ENCODE peak calls at places on chromosomes 13 and 19, in nine cellular contexts. One of them, this sample, is unnamed.

GRCh38 chr19:4108767-4109625 is 14.9 kb downstream of the MAP2K2 start:
- DNase-seq in fibroblast of the conjunctiva: no peak
- DNase-seq in ovary: no peak
- DNase-seq in EL: no peak
- DNase-seq in GM12891: peak; percentile 75
- DNase-seq in GM12865: peak; percentile 92
- DNase-seq in activated T-cell treated with anti-CD3 and anti-CD28 coated beads, Interleukin-2, amount 50 U/mL, for 72 hours: peak; percentile 49
- DNase-seq in BJ: no peak
- DNase-seq in activated CD8-positive, alpha-beta T cell treated with anti-CD3 and anti-CD28 coated beads, Interleukin-2, amount 10 ng/mL, durations not matched to agents 7 days and 5 days: peak; percentile 93
- DNase-seq in this sample: peak; percentile 54

GRCh38 chr13:97134364-97135095 is 87.6 kb upstream of the MBNL2 start:
- DNase-seq in fibroblast of the conjunctiva: no peak
- DNase-seq in ovary: no peak
- DNase-seq in EL: peak; percentile 29
- DNase-seq in GM12891: no peak
- DNase-seq in GM12865: no peak
- DNase-seq in activated T-cell treated with anti-CD3 and anti-CD28 coated beads, Interleukin-2, amount 50 U/mL, for 72 hours: no peak
- DNase-seq in BJ: no peak
- DNase-seq in activated CD8-positive, alpha-beta T cell treated with anti-CD3 and anti-CD28 coated beads, Interleukin-2, amount 10 ng/mL, durations not matched to agents 7 days and 5 days: no peak
- DNase-seq in this sample: no peak

GRCh38 chr19:51480590-51480989 is 2.3 kb downstream of the CEACAM18 start:
- DNase-seq in fibroblast of the conjunctiva: no peak
- DNase-seq in ovary: no peak
- DNase-seq in EL: peak; percentile 7
- DNase-seq in GM12891: no peak
- DNase-seq in GM12865: peak; percentile 13
- DNase-seq in activated T-cell treated with anti-CD3 and anti-CD28 coated beads, Interleukin-2, amount 50 U/mL, for 72 hours: no peak
- DNase-seq in BJ: no peak
- DNase-seq in activated CD8-positive, alpha-beta T cell treated with anti-CD3 and anti-CD28 coated beads, Interleukin-2, amount 10 ng/mL, durations not matched to agents 7 days and 5 days: no peak
- DNase-seq in this sample: no peak

GRCh38 chr13:53064721-53065120 is 36.1 kb downstream of the OLFM4 start:
- DNase-seq in fibroblast of the conjunctiva: no peak
- DNase-seq in ovary: no peak
- DNase-seq in EL: no peak
- DNase-seq in GM12891: no peak
- DNase-seq in GM12865: no peak
- DNase-seq in activated T-cell treated with anti-CD3 and anti-CD28 coated beads, Interleukin-2, amount 50 U/mL, for 72 hours: no peak
- DNase-seq in BJ: no peak
- DNase-seq in activated CD8-positive, alpha-beta T cell treated with anti-CD3 and anti-CD28 coated beads, Interleukin-2, amount 10 ng/mL, durations not matched to agents 7 days and 5 days: no peak
- DNase-seq in this sample: no peak

GRCh38 chr13:39417131-39417530 is 185.9 kb downstream of the LHFPL6 start:
- DNase-seq in fibroblast of the conjunctiva: no peak
- DNase-seq in ovary: no peak
- DNase-seq in EL: peak; percentile 18
- DNase-seq in GM12891: no peak
- DNase-seq in GM12865: no peak
- DNase-seq in activated T-cell treated with anti-CD3 and anti-CD28 coated beads, Interleukin-2, amount 50 U/mL, for 72 hours: no peak
- DNase-seq in BJ: no peak
- DNase-seq in activated CD8-positive, alpha-beta T cell treated with anti-CD3 and anti-CD28 coated beads, Interleukin-2, amount 10 ng/mL, durations not matched to agents 7 days and 5 days: no peak
- DNase-seq in this sample: no peak

GRCh38 chr13:99132295-99132835 is 68.3 kb upstream of the UBAC2 start:
- DNase-seq in fibroblast of the conjunctiva: no peak
- DNase-seq in ovary: no peak
- DNase-seq in EL: no peak
- DNase-seq in GM12891: no peak
- DNase-seq in GM12865: no peak
- DNase-seq in activated T-cell treated with anti-CD3 and anti-CD28 coated beads, Interleukin-2, amount 50 U/mL, for 72 hours: no peak
- DNase-seq in BJ: no peak
- DNase-seq in activated CD8-positive, alpha-beta T cell treated with anti-CD3 and anti-CD28 coated beads, Interleukin-2, amount 10 ng/mL, durations not matched to agents 7 days and 5 days: no peak
- DNase-seq in this sample: no peak

GRCh38 chr19:16623576-16623975 is 4.4 kb downstream of the MED26 start:
- DNase-seq in fibroblast of the conjunctiva: no peak
- DNase-seq in ovary: no peak
- DNase-seq in EL: no peak
- DNase-seq in GM12891: no peak
- DNase-seq in GM12865: peak; percentile 87
- DNase-seq in activated T-cell treated with anti-CD3 and anti-CD28 coated beads, Interleukin-2, amount 50 U/mL, for 72 hours: no peak
- DNase-seq in BJ: no peak
- DNase-seq in activated CD8-positive, alpha-beta T cell treated with anti-CD3 and anti-CD28 coated beads, Interleukin-2, amount 10 ng/mL, durations not matched to agents 7 days and 5 days: no peak
- DNase-seq in this sample: peak; percentile 48

GRCh38 chr19:14677464-14677863 is 2.8 kb upstream of the ADGRE3 start:
- DNase-seq in fibroblast of the conjunctiva: no peak
- DNase-seq in ovary: no peak
- DNase-seq in EL: no peak
- DNase-seq in GM12891: no peak
- DNase-seq in GM12865: no peak
- DNase-seq in activated T-cell treated with anti-CD3 and anti-CD28 coated beads, Interleukin-2, amount 50 U/mL, for 72 hours: peak; percentile 7
- DNase-seq in BJ: no peak
- DNase-seq in activated CD8-positive, alpha-beta T cell treated with anti-CD3 and anti-CD28 coated beads, Interleukin-2, amount 10 ng/mL, durations not matched to agents 7 days and 5 days: no peak
- DNase-seq in this sample: no peak

GRCh38 chr13:102836471-102836870 is 9.4 kb upstream of the ERCC5 start:
- DNase-seq in fibroblast of the conjunctiva: no peak
- DNase-seq in ovary: no peak
- DNase-seq in EL: no peak
- DNase-seq in GM12891: no peak
- DNase-seq in GM12865: no peak
- DNase-seq in activated T-cell treated with anti-CD3 and anti-CD28 coated beads, Interleukin-2, amount 50 U/mL, for 72 hours: no peak
- DNase-seq in BJ: no peak
- DNase-seq in activated CD8-positive, alpha-beta T cell treated with anti-CD3 and anti-CD28 coated beads, Interleukin-2, amount 10 ng/mL, durations not matched to agents 7 days and 5 days: no peak
- DNase-seq in this sample: no peak

GRCh38 chr13:46640843-46641242 is 87.9 kb downstream of the LRCH1 start:
- DNase-seq in fibroblast of the conjunctiva: no peak
- DNase-seq in ovary: no peak
- DNase-seq in EL: peak; percentile 61
- DNase-seq in GM12891: no peak
- DNase-seq in GM12865: no peak
- DNase-seq in activated T-cell treated with anti-CD3 and anti-CD28 coated beads, Interleukin-2, amount 50 U/mL, for 72 hours: no peak
- DNase-seq in BJ: no peak
- DNase-seq in activated CD8-positive, alpha-beta T cell treated with anti-CD3 and anti-CD28 coated beads, Interleukin-2, amount 10 ng/mL, durations not matched to agents 7 days and 5 days: no peak
- DNase-seq in this sample: peak; percentile 80

GRCh38 chr19:17687857-17688784 is at the start of gene UNC13A:
- DNase-seq in fibroblast of the conjunctiva: no peak
- DNase-seq in ovary: peak; percentile 81
- DNase-seq in EL: peak; percentile 34
- DNase-seq in GM12891: no peak
- DNase-seq in GM12865: peak; percentile 28
- DNase-seq in activated T-cell treated with anti-CD3 and anti-CD28 coated beads, Interleukin-2, amount 50 U/mL, for 72 hours: peak; percentile 67
- DNase-seq in BJ: no peak
- DNase-seq in activated CD8-positive, alpha-beta T cell treated with anti-CD3 and anti-CD28 coated beads, Interleukin-2, amount 10 ng/mL, durations not matched to agents 7 days and 5 days: peak; percentile 61
- DNase-seq in this sample: peak; percentile 97

GRCh38 chr19:30214651-30215051 is 157.5 kb upstream of the ZNF536 start:
- DNase-seq in fibroblast of the conjunctiva: no peak
- DNase-seq in ovary: no peak
- DNase-seq in EL: no peak
- DNase-seq in GM12891: no peak
- DNase-seq in GM12865: peak; percentile 40
- DNase-seq in activated T-cell treated with anti-CD3 and anti-CD28 coated beads, Interleukin-2, amount 50 U/mL, for 72 hours: peak; percentile 65
- DNase-seq in BJ: no peak
- DNase-seq in activated CD8-positive, alpha-beta T cell treated with anti-CD3 and anti-CD28 coated beads, Interleukin-2, amount 10 ng/mL, durations not matched to agents 7 days and 5 days: peak; percentile 32
- DNase-seq in this sample: no peak

GRCh38 chr13:112445411-112446271 is 69.5 kb downstream of the SPACA7 start:
- DNase-seq in fibroblast of the conjunctiva: no peak
- DNase-seq in ovary: no peak
- DNase-seq in EL: no peak
- DNase-seq in GM12891: no peak
- DNase-seq in GM12865: no peak
- DNase-seq in activated T-cell treated with anti-CD3 and anti-CD28 coated beads, Interleukin-2, amount 50 U/mL, for 72 hours: no peak
- DNase-seq in BJ: no peak
- DNase-seq in activated CD8-positive, alpha-beta T cell treated with anti-CD3 and anti-CD28 coated beads, Interleukin-2, amount 10 ng/mL, durations not matched to agents 7 days and 5 days: peak; percentile 6
- DNase-seq in this sample: peak; percentile 82

GRCh38 chr13:112434937-112435523 is 58.9 kb downstream of the SPACA7 start:
- DNase-seq in fibroblast of the conjunctiva: no peak
- DNase-seq in ovary: no peak
- DNase-seq in EL: no peak
- DNase-seq in GM12891: no peak
- DNase-seq in GM12865: no peak
- DNase-seq in activated T-cell treated with anti-CD3 and anti-CD28 coated beads, Interleukin-2, amount 50 U/mL, for 72 hours: no peak
- DNase-seq in BJ: no peak
- DNase-seq in activated CD8-positive, alpha-beta T cell treated with anti-CD3 and anti-CD28 coated beads, Interleukin-2, amount 10 ng/mL, durations not matched to agents 7 days and 5 days: peak; percentile 13
- DNase-seq in this sample: no peak

GRCh38 chr13:102825921-102826706 is 19.7 kb upstream of the ERCC5 start:
- DNase-seq in fibroblast of the conjunctiva: peak; percentile 79
- DNase-seq in ovary: no peak
- DNase-seq in EL: peak; percentile 88
- DNase-seq in GM12891: no peak
- DNase-seq in GM12865: no peak
- DNase-seq in activated T-cell treated with anti-CD3 and anti-CD28 coated beads, Interleukin-2, amount 50 U/mL, for 72 hours: no peak
- DNase-seq in BJ: peak; percentile 83
- DNase-seq in activated CD8-positive, alpha-beta T cell treated with anti-CD3 and anti-CD28 coated beads, Interleukin-2, amount 10 ng/mL, durations not matched to agents 7 days and 5 days: no peak
- DNase-seq in this sample: peak; percentile 41

GRCh38 chr13:27997904-27998522 is 9.5 kb upstream of the URAD start:
- DNase-seq in fibroblast of the conjunctiva: peak; percentile 4
- DNase-seq in ovary: no peak
- DNase-seq in EL: peak; percentile 32
- DNase-seq in GM12891: no peak
- DNase-seq in GM12865: peak; percentile 70
- DNase-seq in activated T-cell treated with anti-CD3 and anti-CD28 coated beads, Interleukin-2, amount 50 U/mL, for 72 hours: peak; percentile 35
- DNase-seq in BJ: no peak
- DNase-seq in activated CD8-positive, alpha-beta T cell treated with anti-CD3 and anti-CD28 coated beads, Interleukin-2, amount 10 ng/mL, durations not matched to agents 7 days and 5 days: peak; percentile 55
- DNase-seq in this sample: no peak

GRCh38 chr19:29054886-29055675 is 157.9 kb downstream of the UQCRFS1 start:
- DNase-seq in fibroblast of the conjunctiva: no peak
- DNase-seq in ovary: no peak
- DNase-seq in EL: no peak
- DNase-seq in GM12891: no peak
- DNase-seq in GM12865: no peak
- DNase-seq in activated T-cell treated with anti-CD3 and anti-CD28 coated beads, Interleukin-2, amount 50 U/mL, for 72 hours: no peak
- DNase-seq in BJ: no peak
- DNase-seq in activated CD8-positive, alpha-beta T cell treated with anti-CD3 and anti-CD28 coated beads, Interleukin-2, amount 10 ng/mL, durations not matched to agents 7 days and 5 days: no peak
- DNase-seq in this sample: no peak

GRCh38 chr19:27860309-27860934 is 1352.5 kb downstream of the UQCRFS1 start:
- DNase-seq in fibroblast of the conjunctiva: no peak
- DNase-seq in ovary: no peak
- DNase-seq in EL: no peak
- DNase-seq in GM12891: no peak
- DNase-seq in GM12865: no peak
- DNase-seq in activated T-cell treated with anti-CD3 and anti-CD28 coated beads, Interleukin-2, amount 50 U/mL, for 72 hours: no peak
- DNase-seq in BJ: no peak
- DNase-seq in activated CD8-positive, alpha-beta T cell treated with anti-CD3 and anti-CD28 coated beads, Interleukin-2, amount 10 ng/mL, durations not matched to agents 7 days and 5 days: no peak
- DNase-seq in this sample: no peak

GRCh38 chr13:67023088-67023893 is 206.8 kb downstream of the PCDH9 start:
- DNase-seq in fibroblast of the conjunctiva: peak; percentile 49
- DNase-seq in ovary: no peak
- DNase-seq in EL: peak; percentile 31
- DNase-seq in GM12891: no peak
- DNase-seq in GM12865: no peak
- DNase-seq in activated T-cell treated with anti-CD3 and anti-CD28 coated beads, Interleukin-2, amount 50 U/mL, for 72 hours: no peak
- DNase-seq in BJ: peak; percentile 39
- DNase-seq in activated CD8-positive, alpha-beta T cell treated with anti-CD3 and anti-CD28 coated beads, Interleukin-2, amount 10 ng/mL, durations not matched to agents 7 days and 5 days: no peak
- DNase-seq in this sample: no peak

GRCh38 chr13:25203256-25203794 is 31.2 kb upstream of the AMER2 start:
- DNase-seq in fibroblast of the conjunctiva: no peak
- DNase-seq in ovary: no peak
- DNase-seq in EL: no peak
- DNase-seq in GM12891: no peak
- DNase-seq in GM12865: no peak
- DNase-seq in activated T-cell treated with anti-CD3 and anti-CD28 coated beads, Interleukin-2, amount 50 U/mL, for 72 hours: no peak
- DNase-seq in BJ: no peak
- DNase-seq in activated CD8-positive, alpha-beta T cell treated with anti-CD3 and anti-CD28 coated beads, Interleukin-2, amount 10 ng/mL, durations not matched to agents 7 days and 5 days: no peak
- DNase-seq in this sample: peak; percentile 79

GRCh38 chr13:50798923-50799322 is 44.6 kb downstream of the DLEU7 start:
- DNase-seq in fibroblast of the conjunctiva: no peak
- DNase-seq in ovary: no peak
- DNase-seq in EL: peak; percentile 23
- DNase-seq in GM12891: no peak
- DNase-seq in GM12865: no peak
- DNase-seq in activated T-cell treated with anti-CD3 and anti-CD28 coated beads, Interleukin-2, amount 50 U/mL, for 72 hours: no peak
- DNase-seq in BJ: no peak
- DNase-seq in activated CD8-positive, alpha-beta T cell treated with anti-CD3 and anti-CD28 coated beads, Interleukin-2, amount 10 ng/mL, durations not matched to agents 7 days and 5 days: no peak
- DNase-seq in this sample: no peak

GRCh38 chr13:50910483-50910805 is 853 bp downstream of the RNASEH2B start:
- DNase-seq in fibroblast of the conjunctiva: no peak
- DNase-seq in ovary: no peak
- DNase-seq in EL: peak; percentile 61
- DNase-seq in GM12891: no peak
- DNase-seq in GM12865: no peak
- DNase-seq in activated T-cell treated with anti-CD3 and anti-CD28 coated beads, Interleukin-2, amount 50 U/mL, for 72 hours: no peak
- DNase-seq in BJ: no peak
- DNase-seq in activated CD8-positive, alpha-beta T cell treated with anti-CD3 and anti-CD28 coated beads, Interleukin-2, amount 10 ng/mL, durations not matched to agents 7 days and 5 days: no peak
- DNase-seq in this sample: peak; percentile 79

GRCh38 chr13:43258771-43259170 is 235.4 kb downstream of the DNAJC15 start:
- DNase-seq in fibroblast of the conjunctiva: no peak
- DNase-seq in ovary: no peak
- DNase-seq in EL: peak; percentile 48
- DNase-seq in GM12891: no peak
- DNase-seq in GM12865: no peak
- DNase-seq in activated T-cell treated with anti-CD3 and anti-CD28 coated beads, Interleukin-2, amount 50 U/mL, for 72 hours: no peak
- DNase-seq in BJ: no peak
- DNase-seq in activated CD8-positive, alpha-beta T cell treated with anti-CD3 and anti-CD28 coated beads, Interleukin-2, amount 10 ng/mL, durations not matched to agents 7 days and 5 days: no peak
- DNase-seq in this sample: no peak

GRCh38 chr13:30154531-30154930 is 152.8 kb downstream of the KATNAL1 start:
- DNase-seq in fibroblast of the conjunctiva: no peak
- DNase-seq in ovary: no peak
- DNase-seq in EL: no peak
- DNase-seq in GM12891: no peak
- DNase-seq in GM12865: no peak
- DNase-seq in activated T-cell treated with anti-CD3 and anti-CD28 coated beads, Interleukin-2, amount 50 U/mL, for 72 hours: no peak
- DNase-seq in BJ: no peak
- DNase-seq in activated CD8-positive, alpha-beta T cell treated with anti-CD3 and anti-CD28 coated beads, Interleukin-2, amount 10 ng/mL, durations not matched to agents 7 days and 5 days: no peak
- DNase-seq in this sample: no peak

GRCh38 chr13:106318941-106319411 is 216.5 kb downstream of the EFNB2 start:
- DNase-seq in fibroblast of the conjunctiva: peak; percentile 52
- DNase-seq in ovary: no peak
- DNase-seq in EL: peak; percentile 85
- DNase-seq in GM12891: no peak
- DNase-seq in GM12865: no peak
- DNase-seq in activated T-cell treated with anti-CD3 and anti-CD28 coated beads, Interleukin-2, amount 50 U/mL, for 72 hours: no peak
- DNase-seq in BJ: peak; percentile 76
- DNase-seq in activated CD8-positive, alpha-beta T cell treated with anti-CD3 and anti-CD28 coated beads, Interleukin-2, amount 10 ng/mL, durations not matched to agents 7 days and 5 days: no peak
- DNase-seq in this sample: peak; percentile 91

GRCh38 chr19:49832556-49832955 is 14.5 kb downstream of the MED25 start:
- DNase-seq in fibroblast of the conjunctiva: no peak
- DNase-seq in ovary: no peak
- DNase-seq in EL: no peak
- DNase-seq in GM12891: no peak
- DNase-seq in GM12865: no peak
- DNase-seq in activated T-cell treated with anti-CD3 and anti-CD28 coated beads, Interleukin-2, amount 50 U/mL, for 72 hours: no peak
- DNase-seq in BJ: no peak
- DNase-seq in activated CD8-positive, alpha-beta T cell treated with anti-CD3 and anti-CD28 coated beads, Interleukin-2, amount 10 ng/mL, durations not matched to agents 7 days and 5 days: no peak
- DNase-seq in this sample: peak; percentile 91

GRCh38 chr13:37348916-37349653 is 243.6 kb upstream of the CSNK1A1L start:
- DNase-seq in fibroblast of the conjunctiva: no peak
- DNase-seq in ovary: no peak
- DNase-seq in EL: no peak
- DNase-seq in GM12891: no peak
- DNase-seq in GM12865: no peak
- DNase-seq in activated T-cell treated with anti-CD3 and anti-CD28 coated beads, Interleukin-2, amount 50 U/mL, for 72 hours: no peak
- DNase-seq in BJ: no peak
- DNase-seq in activated CD8-positive, alpha-beta T cell treated with anti-CD3 and anti-CD28 coated beads, Interleukin-2, amount 10 ng/mL, durations not matched to agents 7 days and 5 days: no peak
- DNase-seq in this sample: no peak

GRCh38 chr13:110319774-110320509 is 12.9 kb downstream of the COL4A2 start:
- DNase-seq in fibroblast of the conjunctiva: no peak
- DNase-seq in ovary: no peak
- DNase-seq in EL: peak; percentile 87
- DNase-seq in GM12891: no peak
- DNase-seq in GM12865: no peak
- DNase-seq in activated T-cell treated with anti-CD3 and anti-CD28 coated beads, Interleukin-2, amount 50 U/mL, for 72 hours: peak; percentile 54
- DNase-seq in BJ: peak; percentile 45
- DNase-seq in activated CD8-positive, alpha-beta T cell treated with anti-CD3 and anti-CD28 coated beads, Interleukin-2, amount 10 ng/mL, durations not matched to agents 7 days and 5 days: peak; percentile 28
- DNase-seq in this sample: peak; percentile 87

GRCh38 chr19:40411958-40412499 is 1.1 kb downstream of the PRX start:
- DNase-seq in fibroblast of the conjunctiva: no peak
- DNase-seq in ovary: no peak
- DNase-seq in EL: no peak
- DNase-seq in GM12891: no peak
- DNase-seq in GM12865: no peak
- DNase-seq in activated T-cell treated with anti-CD3 and anti-CD28 coated beads, Interleukin-2, amount 50 U/mL, for 72 hours: no peak
- DNase-seq in BJ: no peak
- DNase-seq in activated CD8-positive, alpha-beta T cell treated with anti-CD3 and anti-CD28 coated beads, Interleukin-2, amount 10 ng/mL, durations not matched to agents 7 days and 5 days: no peak
- DNase-seq in this sample: peak; percentile 66

GRCh38 chr13:23794267-23795161 is 94.7 kb downstream of the MIPEP start:
- DNase-seq in fibroblast of the conjunctiva: peak; percentile 46
- DNase-seq in ovary: no peak
- DNase-seq in EL: peak; percentile 71
- DNase-seq in GM12891: no peak
- DNase-seq in GM12865: peak; percentile 87
- DNase-seq in activated T-cell treated with anti-CD3 and anti-CD28 coated beads, Interleukin-2, amount 50 U/mL, for 72 hours: no peak
- DNase-seq in BJ: peak; percentile 79
- DNase-seq in activated CD8-positive, alpha-beta T cell treated with anti-CD3 and anti-CD28 coated beads, Interleukin-2, amount 10 ng/mL, durations not matched to agents 7 days and 5 days: no peak
- DNase-seq in this sample: no peak

GRCh38 chr13:33514362-33514761 is 228.8 kb upstream of the STARD13 start:
- DNase-seq in fibroblast of the conjunctiva: no peak
- DNase-seq in ovary: no peak
- DNase-seq in EL: no peak
- DNase-seq in GM12891: no peak
- DNase-seq in GM12865: no peak
- DNase-seq in activated T-cell treated with anti-CD3 and anti-CD28 coated beads, Interleukin-2, amount 50 U/mL, for 72 hours: no peak
- DNase-seq in BJ: no peak
- DNase-seq in activated CD8-positive, alpha-beta T cell treated with anti-CD3 and anti-CD28 coated beads, Interleukin-2, amount 10 ng/mL, durations not matched to agents 7 days and 5 days: no peak
- DNase-seq in this sample: no peak